ENCODE peak calls at places on chromosomes 16 and 17, in four cellular contexts. One of them, this sample, is unnamed.

GRCh38 chr16:81873843-81874752 is 95.0 kb downstream of the PLCG2 start:
- DNase-seq in GM12878: no peak
- DNase-seq in ovary: no peak
- DNase-seq in NB4: peak; percentile 80
- DNase-seq in this sample: peak; percentile 44

GRCh38 chr16:86318119-86318518 is 192.2 kb upstream of the FOXF1 start:
- DNase-seq in ovary: no peak
- DNase-seq in NB4: peak; percentile 16
- DNase-seq in GM12878: no peak
- DNase-seq in this sample: no peak

GRCh38 chr16:56357765-56358322 is 67.5 kb downstream of the AMFR start:
- DNase-seq in NB4: peak; percentile 63
- DNase-seq in GM12878: no peak
- DNase-seq in ovary: peak; percentile 38
- DNase-seq in this sample: no peak

GRCh38 chr17:49557204-49558024 is 18.3 kb upstream of the NXPH3 start:
- DNase-seq in NB4: peak; percentile 72
- DNase-seq in ovary: no peak
- DNase-seq in GM12878: no peak
- DNase-seq in this sample: no peak

GRCh38 chr17:3626831-3627565 is 9.1 kb downstream of the SHPK start:
- DNase-seq in NB4: no peak
- DNase-seq in ovary: no peak
- DNase-seq in GM12878: no peak
- DNase-seq in this sample: no peak

GRCh38 chr16:59886021-59886420 is 1151.9 kb upstream of the GOT2 start:
- DNase-seq in GM12878: no peak
- DNase-seq in ovary: no peak
- DNase-seq in NB4: peak; percentile 47
- DNase-seq in this sample: no peak

GRCh38 chr17:76444518-76445311 is 8.2 kb downstream of the UBE2O start:
- DNase-seq in ovary: no peak
- DNase-seq in NB4: no peak
- DNase-seq in GM12878: no peak
- DNase-seq in this sample: no peak

GRCh38 chr17:81911277-81911961 is at the start of gene PCYT2:
- DNase-seq in ovary: peak; percentile 93
- DNase-seq in NB4: peak; percentile 85
- DNase-seq in GM12878: peak; percentile 45
- DNase-seq in this sample: peak; percentile 100

GRCh38 chr17:5619088-5619740 is 34.9 kb upstream of the NLRP1 start:
- DNase-seq in GM12878: peak; percentile 37
- DNase-seq in NB4: no peak
- DNase-seq in ovary: no peak
- DNase-seq in this sample: no peak

GRCh38 chr17:229130-229944 is 47.9 kb upstream of the DOC2B start:
- DNase-seq in ovary: no peak
- DNase-seq in NB4: no peak
- DNase-seq in GM12878: no peak
- DNase-seq in this sample: no peak

GRCh38 chr16:73152731-73153130 is 104.8 kb upstream of the ZFHX3 start:
- DNase-seq in ovary: no peak
- DNase-seq in NB4: no peak
- DNase-seq in GM12878: no peak
- DNase-seq in this sample: no peak

GRCh38 chr16:87579691-87580090 is 22.6 kb upstream of the JPH3 start:
- DNase-seq in NB4: no peak
- DNase-seq in GM12878: no peak
- DNase-seq in ovary: no peak
- DNase-seq in this sample: no peak

GRCh38 chr17:7912927-7913524 is 3.1 kb downstream of the RNF227 start:
- DNase-seq in GM12878: peak; percentile 43
- DNase-seq in NB4: peak; percentile 85
- DNase-seq in ovary: no peak
- DNase-seq in this sample: peak; percentile 50

GRCh38 chr16:71709231-71709781 is 15.2 kb downstream of the PHLPP2 start:
- DNase-seq in GM12878: no peak
- DNase-seq in NB4: no peak
- DNase-seq in ovary: no peak
- DNase-seq in this sample: no peak

GRCh38 chr16:71249399-71249798 is 18.9 kb upstream of the HYDIN start:
- DNase-seq in ovary: no peak
- DNase-seq in NB4: peak; percentile 38
- DNase-seq in GM12878: no peak
- DNase-seq in this sample: no peak

GRCh38 chr17:14752007-14752406 is 451.1 kb downstream of the HS3ST3B1 start:
- DNase-seq in NB4: no peak
- DNase-seq in GM12878: no peak
- DNase-seq in ovary: no peak
- DNase-seq in this sample: no peak

GRCh38 chr16:23408242-23409201 is 44.5 kb downstream of the COG7 start:
- DNase-seq in GM12878: no peak
- DNase-seq in NB4: no peak
- DNase-seq in ovary: no peak
- DNase-seq in this sample: no peak

GRCh38 chr17:61000911-61001310 is 323.3 kb downstream of the BCAS3 start:
- DNase-seq in ovary: no peak
- DNase-seq in GM12878: no peak
- DNase-seq in NB4: peak; percentile 19
- DNase-seq in this sample: no peak
- TF ChIP-seq POLR2A in ovary: no peak
- TF ChIP-seq POLR2A in GM12878: no peak
- TF ChIP-seq POLR2A in NB4: no peak
- TF ChIP-seq POLR2A in this sample: no peak

GRCh38 chr16:88955906-88956305 is 21.1 kb downstream of the CBFA2T3 start:
- DNase-seq in ovary: no peak
- DNase-seq in GM12878: no peak
- DNase-seq in NB4: no peak
- DNase-seq in this sample: no peak

GRCh38 chr16:88956546-88957455 is 20.2 kb downstream of the CBFA2T3 start:
- DNase-seq in GM12878: no peak
- DNase-seq in NB4: no peak
- DNase-seq in ovary: no peak
- DNase-seq in this sample: no peak

GRCh38 chr16:88957887-88958577 is 19.0 kb downstream of the CBFA2T3 start:
- DNase-seq in NB4: peak; percentile 94
- DNase-seq in ovary: no peak
- DNase-seq in GM12878: no peak
- DNase-seq in this sample: no peak

GRCh38 chr16:88959022-88959421 is 18.0 kb downstream of the CBFA2T3 start:
- DNase-seq in GM12878: no peak
- DNase-seq in NB4: peak; percentile 29
- DNase-seq in ovary: no peak
- DNase-seq in this sample: no peak

DNA sequence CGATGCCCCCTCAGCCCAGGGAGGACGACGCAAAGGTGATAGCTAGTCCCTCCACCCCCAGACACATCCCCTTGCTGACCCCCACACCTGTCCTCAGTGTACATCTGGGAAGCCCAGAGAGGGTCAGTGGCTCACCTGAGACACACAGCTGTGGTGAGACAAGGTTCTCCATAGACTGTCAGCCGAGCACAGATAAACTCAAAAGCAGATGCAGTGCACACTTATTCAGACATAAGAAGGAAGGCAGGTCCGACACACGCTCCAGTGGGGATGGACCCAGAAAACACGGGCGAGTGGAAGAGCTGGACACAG is 19.6 kb downstream of the CBFA2T3 start:
- DNase-seq in NB4: no peak
- DNase-seq in ovary: no peak
- DNase-seq in GM12878: no peak
- DNase-seq in this sample: no peak
- TF ChIP-seq POLR2A in NB4: no peak
- TF ChIP-seq POLR2A in ovary: no peak
- TF ChIP-seq POLR2A in GM12878: no peak
- TF ChIP-seq POLR2A in this sample: no peak

GRCh38 chr16:31460582-31461002 is 1.3 kb downstream of the ARMC5 start:
- DNase-seq in GM12878: no peak
- DNase-seq in ovary: no peak
- DNase-seq in NB4: peak; percentile 63
- DNase-seq in this sample: no peak

GRCh38 chr16:31456988-31457360 is 2.3 kb upstream of the ARMC5 start:
- DNase-seq in GM12878: no peak
- DNase-seq in NB4: no peak
- DNase-seq in ovary: peak; percentile 20
- DNase-seq in this sample: no peak

GRCh38 chr16:31459722-31460581 is 651 bp downstream of the ARMC5 start:
- DNase-seq in ovary: peak; percentile 100
- DNase-seq in GM12878: peak; percentile 96
- DNase-seq in NB4: peak; percentile 98
- DNase-seq in this sample: peak; percentile 88

GRCh38 chr16:31458073-31458834 is 1.0 kb upstream of the ARMC5 start:
- DNase-seq in NB4: peak; percentile 95
- DNase-seq in GM12878: no peak
- DNase-seq in ovary: peak; percentile 49
- DNase-seq in this sample: peak; percentile 59

DNA sequence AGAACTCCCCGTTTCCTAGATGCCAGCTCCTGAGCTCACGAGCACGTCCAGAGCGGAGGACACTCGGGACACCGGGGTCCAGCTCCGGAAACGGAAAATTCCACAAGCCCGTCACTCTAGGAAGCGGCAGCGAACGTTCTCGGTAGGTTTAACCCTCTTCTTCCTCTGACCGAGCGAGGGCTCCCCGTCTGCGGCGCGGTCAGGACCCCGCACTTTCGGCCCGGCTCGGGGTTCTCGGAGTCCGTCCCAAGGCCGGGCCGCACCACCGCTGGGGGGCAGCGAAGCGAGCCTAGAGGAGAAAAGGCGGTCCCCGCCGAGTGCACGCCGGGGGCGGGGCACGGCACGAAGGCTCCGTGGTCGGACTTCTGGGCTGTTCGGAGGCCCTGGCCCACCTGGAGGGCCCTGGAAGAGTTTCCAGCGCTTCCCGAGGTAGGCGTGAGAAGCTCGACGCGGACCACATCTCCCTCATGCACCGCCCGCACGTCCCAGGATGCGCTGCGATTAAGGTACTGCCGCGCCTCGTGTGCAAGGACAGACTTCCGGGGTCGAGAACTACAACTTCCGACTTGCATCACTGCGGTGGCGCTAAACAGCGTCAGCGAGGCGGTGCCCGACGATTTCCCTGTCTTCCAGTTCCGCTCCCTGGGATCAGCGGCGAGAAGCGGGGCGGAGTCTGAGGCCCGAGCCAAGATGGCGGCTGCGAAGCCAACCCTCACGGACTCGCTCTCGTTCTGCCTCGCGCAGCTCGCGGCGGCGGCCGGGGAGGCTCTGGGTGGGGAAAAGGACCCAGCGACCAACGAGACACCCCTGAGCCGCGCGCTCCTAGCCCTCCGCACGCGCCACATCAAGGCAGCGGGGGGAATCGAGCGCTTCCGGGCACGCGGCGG is at the start of gene ARMC5:
- DNase-seq in GM12878: peak; percentile 90
- DNase-seq in ovary: peak; percentile 97
- DNase-seq in NB4: peak; percentile 99
- DNase-seq in this sample: peak; percentile 79
- TF ChIP-seq POLR2A in GM12878: peak; percentile 95
- TF ChIP-seq POLR2A in ovary: peak; percentile 86
- TF ChIP-seq POLR2A in NB4: peak; percentile 85
- TF ChIP-seq POLR2A in this sample: peak; percentile 88

DNA sequence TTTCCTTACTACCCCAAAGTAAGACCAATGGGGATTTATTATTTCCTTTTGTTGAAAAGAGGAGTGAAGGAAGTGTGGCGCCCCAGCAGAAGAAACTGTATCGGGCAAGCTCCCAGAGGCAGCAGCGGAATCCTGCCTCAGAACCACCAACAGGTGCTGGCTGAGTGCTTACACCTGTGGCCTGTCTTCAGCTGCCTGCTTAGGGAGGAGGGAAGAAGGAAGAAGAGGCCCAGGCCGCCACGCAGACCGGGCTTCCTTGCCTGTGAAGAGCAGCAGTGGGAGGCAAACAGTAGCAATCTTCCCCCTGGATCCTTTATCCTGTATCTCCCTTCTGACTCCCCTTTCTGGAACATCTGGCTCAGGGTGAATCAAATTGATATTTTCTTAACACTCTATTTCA is 134.7 kb downstream of the AATF start:
- DNase-seq in ovary: no peak
- DNase-seq in GM12878: no peak
- DNase-seq in NB4: no peak
- DNase-seq in this sample: no peak
- TF ChIP-seq POLR2A in ovary: no peak
- TF ChIP-seq POLR2A in GM12878: no peak
- TF ChIP-seq POLR2A in NB4: no peak
- TF ChIP-seq POLR2A in this sample: no peak

GRCh38 chr16:85028638-85029412 is 1.2 kb downstream of the KIAA0513 start:
- DNase-seq in GM12878: no peak
- DNase-seq in NB4: peak; percentile 34
- DNase-seq in ovary: no peak
- DNase-seq in this sample: peak; percentile 48
- TF ChIP-seq POLR2A in GM12878: peak; percentile 32
- TF ChIP-seq POLR2A in NB4: no peak
- TF ChIP-seq POLR2A in ovary: no peak
- TF ChIP-seq POLR2A in this sample: no peak

DNA sequence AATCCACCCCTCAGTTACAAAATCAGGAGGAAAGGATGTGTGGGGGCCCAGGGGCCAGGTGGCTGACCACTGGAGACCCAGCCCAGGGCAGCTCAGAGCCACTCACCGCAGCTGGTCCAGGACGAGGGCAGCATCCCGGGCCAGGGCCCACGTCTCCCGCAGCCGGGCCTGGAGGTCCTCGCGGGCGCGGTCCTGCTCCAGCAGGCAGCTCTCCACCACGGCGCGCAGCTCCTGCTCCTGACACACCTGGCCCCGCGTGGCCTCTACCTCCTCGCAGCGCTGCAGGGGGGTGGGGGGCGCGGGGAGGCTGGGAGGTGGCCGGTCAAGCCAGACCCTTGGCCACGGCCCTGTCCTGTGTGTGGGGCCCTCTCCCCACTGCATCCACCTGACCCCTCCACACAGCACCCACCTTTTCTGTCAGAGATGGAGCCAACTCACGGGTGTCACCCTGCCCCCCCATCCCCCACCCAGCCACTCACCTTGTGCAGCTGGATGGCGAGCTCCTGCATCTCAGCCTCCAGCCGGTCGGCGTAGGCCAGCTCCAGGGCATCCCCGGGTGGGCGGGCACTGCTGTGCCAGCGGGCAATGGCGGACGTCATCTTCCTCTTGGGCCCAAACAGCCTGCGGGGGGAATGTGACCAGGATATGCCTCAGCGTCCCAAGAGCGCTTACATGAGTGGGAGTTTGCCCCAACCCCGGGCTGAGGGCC is 5.1 kb downstream of the NUDT16L1 start:
- DNase-seq in NB4: no peak
- DNase-seq in GM12878: no peak
- DNase-seq in ovary: no peak
- DNase-seq in this sample: peak; percentile 18
- TF ChIP-seq POLR2A in NB4: no peak
- TF ChIP-seq POLR2A in GM12878: no peak
- TF ChIP-seq POLR2A in ovary: no peak
- TF ChIP-seq POLR2A in this sample: no peak

This sample was measured in GM12891.